ENCODE peak calls at places on chromosomes 4 and X, in four cellular contexts. C, P, K and Z are unnamed samples.

GRCh38 chrX:43870758-43871419 is 11.4 kb downstream of the MAOB start:
- DNase-seq in K (no peak), C (no peak), P (no peak), Z (no peak)

GRCh38 chrX:121641560-121641959 is 594.1 kb downstream of the GLUD2 start:
- DNase-seq in C (no peak), P (no peak), K (no peak), Z (no peak)

GRCh38 chrX:33840176-33840575 is 291.9 kb downstream of the FAM47A start:
- DNase-seq in C (no peak), P (no peak), K (no peak), Z (no peak)

GRCh38 chr4:155304375-155304774 is 72.4 kb downstream of the MAP9 start:
- DNase-seq in K (no peak), C (no peak), P (no peak), Z (no peak)

GRCh38 chr4:99754756-99755155 is 61.9 kb upstream of the DAPP1 start:
- DNase-seq in P (no peak), K (no peak), C (no peak), Z (no peak)

GRCh38 chrX:134929813-134930212 is 61.0 kb upstream of the SMIM10 start:
- DNase-seq in C (no peak), P (no peak), K (peak; percentile 20), Z (no peak)

GRCh38 chr4:84177831-84178230 is 321.3 kb downstream of the NKX6-1 start:
- DNase-seq in K (no peak), P (no peak), C (no peak), Z (no peak)

GRCh38 chr4:12555011-12555410 is 929.1 kb downstream of the RAB28 start:
- DNase-seq in C (no peak), K (no peak), P (no peak), Z (no peak)

GRCh38 chr4:98482847-98483806 is 175.3 kb downstream of the TSPAN5 start:
- DNase-seq in K (no peak), C (peak; percentile 5), P (no peak), Z (peak; percentile 56)

GRCh38 chr4:17494258-17494657 is 17.6 kb downstream of the QDPR start:
- DNase-seq in P (no peak), C (no peak), K (peak; percentile 51), Z (no peak)

GRCh38 chr4:25842229-25842840 is 20.5 kb downstream of the SEL1L3 start:
- DNase-seq in C (no peak), P (no peak), K (no peak), Z (peak; percentile 21)

GRCh38 chrX:10254746-10255145 is 98.0 kb downstream of the CLCN4 start:
- DNase-seq in K (no peak), C (peak; percentile 2), P (peak; percentile 8), Z (no peak)

GRCh38 chrX:150365953-150366911 is 3.1 kb downstream of the MAMLD1 start:
- DNase-seq in C (no peak), P (no peak), K (peak; percentile 10), Z (no peak)

GRCh38 chr4:21901831-21902230 is 46.7 kb downstream of the KCNIP4 start:
- DNase-seq in P (no peak), K (no peak), C (no peak), Z (no peak)

GRCh38 chr4:100340534-100341364 is 150.5 kb upstream of the DDIT4L start:
- DNase-seq in C (no peak), P (no peak), K (no peak), Z (no peak)

GRCh38 chrX:38351346-38351745 is 1.1 kb upstream of the OTC start:
- DNase-seq in C (no peak), P (no peak), K (no peak), Z (no peak)

GRCh38 chrX:42085836-42086235 is 162.5 kb upstream of the CASK start:
- DNase-seq in P (no peak), K (no peak), C (no peak), Z (no peak)

GRCh38 chr4:137510866-137511265 is 21.4 kb downstream of the PCDH18 start:
- DNase-seq in P (no peak), K (no peak), C (no peak), Z (no peak)

GRCh38 chr4:152323221-152323620 is 212.7 kb downstream of the FBXW7 start:
- DNase-seq in C (no peak), P (no peak), K (no peak), Z (no peak)

GRCh38 chr4:80452768-80453167 is 117.2 kb downstream of the CFAP299 start:
- DNase-seq in K (no peak), C (no peak), P (no peak), Z (no peak)

GRCh38 chr4:80459918-80460473 is 124.5 kb downstream of the CFAP299 start:
- DNase-seq in C (no peak), P (no peak), K (no peak), Z (no peak)

GRCh38 chr4:80454561-80454960 is 119.0 kb downstream of the CFAP299 start:
- DNase-seq in K (no peak), C (no peak), P (no peak), Z (no peak)

GRCh38 chr4:80452055-80452454 is 116.5 kb downstream of the CFAP299 start:
- DNase-seq in K (no peak), P (no peak), C (no peak), Z (no peak)

GRCh38 chr4:80454040-80454439 is 118.5 kb downstream of the CFAP299 start:
- DNase-seq in P (no peak), K (no peak), C (no peak), Z (no peak)
- TF ChIP-seq MXI1 in P (no peak), K (no peak), C (no peak), Z (no peak)

DNA sequence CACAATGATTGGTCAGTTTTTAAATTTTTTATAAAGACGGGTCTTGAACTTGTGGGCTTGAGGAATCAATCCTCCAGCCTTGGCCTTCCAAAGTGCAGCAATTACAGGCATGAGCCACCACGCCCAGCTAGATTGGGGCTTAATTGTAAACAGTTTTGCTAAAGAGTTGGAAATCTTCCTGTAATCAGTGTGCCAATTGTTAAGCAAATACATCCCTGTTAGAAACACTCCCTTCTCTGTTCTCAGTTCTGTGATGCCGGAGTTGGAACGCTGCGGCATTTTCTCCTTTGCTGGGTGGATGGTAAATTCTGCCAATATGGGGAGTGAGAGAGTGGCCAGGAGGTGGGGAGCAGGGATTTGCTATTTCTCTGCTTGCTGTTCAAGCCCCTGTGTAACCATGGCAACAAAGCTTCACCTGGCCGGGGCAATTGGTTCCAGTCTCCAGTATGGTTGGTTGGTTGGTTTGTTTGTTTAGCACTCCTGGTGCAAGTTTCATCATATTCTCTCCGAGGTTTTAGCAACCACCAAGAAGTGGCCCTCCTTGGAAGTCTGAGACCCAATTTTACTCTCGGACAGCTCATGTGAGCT is 3.0 kb upstream of the SPATA4 start:
- DNase-seq in C (no peak), K (no peak), P (no peak), Z (no peak)
- TF ChIP-seq SIN3A in C (no peak), K (no peak), P (no peak), Z (no peak)

GRCh38 chr4:59503731-59504130 is 1696.4 kb upstream of the ADGRL3 start:
- DNase-seq in P (no peak), K (no peak), C (no peak), Z (no peak)
- H3K4me3 ChIP-seq in P (no peak overlapping the region), K (no peak overlapping the region), C (no peak overlapping the region), Z (no peak overlapping the region)

GRCh38 chr4:3827616-3828492 is 61.7 kb downstream of the ADRA2C start:
- DNase-seq in K (no peak), P (peak; percentile 93), C (peak; percentile 85), Z (no peak)
- TF ChIP-seq MXI1 in K (no peak), P (peak; percentile 16), C (no peak), Z (no peak)

DNA sequence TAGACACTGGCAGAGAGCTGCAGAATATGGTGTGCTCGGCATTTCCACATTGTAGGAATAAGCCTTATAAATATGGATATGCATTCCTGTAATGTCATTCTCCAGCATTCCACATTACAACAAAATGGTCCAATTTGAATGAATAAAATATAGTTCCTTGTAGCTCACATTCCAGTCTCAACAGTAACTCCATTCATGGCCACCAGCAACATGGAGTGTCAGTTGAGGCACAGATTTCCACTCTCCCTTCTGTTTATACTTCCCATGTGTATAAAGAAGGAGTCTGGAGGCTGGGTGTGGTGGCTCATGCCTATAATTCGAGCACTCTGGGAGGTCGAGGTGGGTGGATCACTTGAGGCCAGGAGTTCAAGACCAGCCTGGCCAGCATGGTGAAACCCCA is 84.5 kb downstream of the AASDH start:
- DNase-seq in P (no peak), C (no peak), K (no peak), Z (no peak)
- TF ChIP-seq SIN3A in P (no peak), C (no peak), K (no peak), Z (no peak)